ENCODE peak calls at places on chromosomes 6 and 20, in four cellular contexts. One of them, this sample, is unnamed.
A peak's percentile ranks its signal among the peaks of the same experiment; 100 is the strongest.

GRCh38 chr6:30042914-30043313 is 18.2 kb upstream of the POLR1H start:
- DNase-seq in Karpas-422: peak; percentile 39
- DNase-seq in trophoblast cell: no peak
- DNase-seq in neural progenitor cell: no peak
- DNase-seq in this sample: no peak

GRCh38 chr6:82374481-82374880 is 10.9 kb downstream of the TPBG start:
- DNase-seq in Karpas-422: no peak
- DNase-seq in trophoblast cell: no peak
- DNase-seq in neural progenitor cell: no peak
- DNase-seq in this sample: no peak

GRCh38 chr20:7695622-7696021 is 244.6 kb downstream of the HAO1 start:
- DNase-seq in Karpas-422: no peak
- DNase-seq in trophoblast cell: no peak
- DNase-seq in neural progenitor cell: no peak
- DNase-seq in this sample: peak; percentile 85

GRCh38 chr6:26103141-26103769 is 16.0 kb downstream of the HFE start:
- DNase-seq in Karpas-422: no peak
- DNase-seq in trophoblast cell: no peak
- DNase-seq in neural progenitor cell: peak; percentile 26
- DNase-seq in this sample: no peak

GRCh38 chr6:56851541-56852248 is 103.2 kb upstream of the BEND6 start:
- DNase-seq in Karpas-422: peak; percentile 70
- DNase-seq in trophoblast cell: peak; percentile 27
- DNase-seq in neural progenitor cell: peak; percentile 86
- DNase-seq in this sample: peak; percentile 81

GRCh38 chr20:47863531-47863930 is 78.2 kb upstream of the SULF2 start:
- DNase-seq in Karpas-422: no peak
- DNase-seq in trophoblast cell: no peak
- DNase-seq in neural progenitor cell: no peak
- DNase-seq in this sample: no peak

GRCh38 chr6:26224940-26225847 is 138.0 kb downstream of the HFE start:
- DNase-seq in Karpas-422: no peak
- DNase-seq in trophoblast cell: no peak
- DNase-seq in neural progenitor cell: peak; percentile 90
- DNase-seq in this sample: peak; percentile 80

GRCh38 chr20:35226126-35226774 is at the start of gene MMP24:
- DNase-seq in Karpas-422: no peak
- DNase-seq in trophoblast cell: no peak
- DNase-seq in neural progenitor cell: peak; percentile 43
- DNase-seq in this sample: no peak

GRCh38 chr6:13742961-13743735 is 31.5 kb upstream of the RANBP9 start:
- DNase-seq in Karpas-422: no peak
- DNase-seq in trophoblast cell: no peak
- DNase-seq in neural progenitor cell: no peak
- DNase-seq in this sample: no peak
- H2AFZ ChIP-seq in Karpas-422: no peak overlapping the region
- H2AFZ ChIP-seq in trophoblast cell: no peak overlapping the region
- H2AFZ ChIP-seq in neural progenitor cell: no peak overlapping the region
- H2AFZ ChIP-seq in this sample: peak overlapping the region; percentile 44

GRCh38 chr6:85402071-85402470 is 47.8 kb upstream of the NT5E start:
- DNase-seq in Karpas-422: peak; percentile 47
- DNase-seq in trophoblast cell: no peak
- DNase-seq in neural progenitor cell: no peak
- DNase-seq in this sample: no peak
- H2AFZ ChIP-seq in Karpas-422: no peak overlapping the region
- H2AFZ ChIP-seq in trophoblast cell: no peak overlapping the region
- H2AFZ ChIP-seq in neural progenitor cell: no peak overlapping the region
- H2AFZ ChIP-seq in this sample: no peak overlapping the region

DNA sequence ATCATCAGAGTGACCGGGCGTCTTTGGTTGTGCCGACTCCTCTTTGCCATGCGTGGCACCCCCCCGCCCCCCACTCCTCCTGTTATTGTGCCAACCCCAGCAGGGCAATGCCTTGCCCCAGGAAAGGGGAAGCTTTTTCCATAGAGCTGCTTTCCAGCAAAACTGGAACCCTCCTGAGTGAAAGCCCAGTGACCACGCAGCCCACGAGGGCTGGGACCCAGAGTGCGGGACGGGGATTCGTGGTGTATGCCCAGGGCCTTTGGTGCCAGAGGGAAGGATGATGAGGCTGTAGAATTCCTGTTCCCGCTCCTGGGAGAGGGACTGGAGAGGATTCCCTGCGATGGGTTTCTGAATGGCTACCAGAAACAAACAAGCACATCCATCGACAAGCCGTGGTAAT is 116.8 kb upstream of the BACH2 start:
- DNase-seq in Karpas-422: no peak
- DNase-seq in trophoblast cell: no peak
- DNase-seq in neural progenitor cell: no peak
- DNase-seq in this sample: no peak
- H2AFZ ChIP-seq in Karpas-422: no peak overlapping the region
- H2AFZ ChIP-seq in trophoblast cell: no peak overlapping the region
- H2AFZ ChIP-seq in neural progenitor cell: peak overlapping the region; percentile 99
- H2AFZ ChIP-seq in this sample: peak overlapping the region; percentile 42

DNA sequence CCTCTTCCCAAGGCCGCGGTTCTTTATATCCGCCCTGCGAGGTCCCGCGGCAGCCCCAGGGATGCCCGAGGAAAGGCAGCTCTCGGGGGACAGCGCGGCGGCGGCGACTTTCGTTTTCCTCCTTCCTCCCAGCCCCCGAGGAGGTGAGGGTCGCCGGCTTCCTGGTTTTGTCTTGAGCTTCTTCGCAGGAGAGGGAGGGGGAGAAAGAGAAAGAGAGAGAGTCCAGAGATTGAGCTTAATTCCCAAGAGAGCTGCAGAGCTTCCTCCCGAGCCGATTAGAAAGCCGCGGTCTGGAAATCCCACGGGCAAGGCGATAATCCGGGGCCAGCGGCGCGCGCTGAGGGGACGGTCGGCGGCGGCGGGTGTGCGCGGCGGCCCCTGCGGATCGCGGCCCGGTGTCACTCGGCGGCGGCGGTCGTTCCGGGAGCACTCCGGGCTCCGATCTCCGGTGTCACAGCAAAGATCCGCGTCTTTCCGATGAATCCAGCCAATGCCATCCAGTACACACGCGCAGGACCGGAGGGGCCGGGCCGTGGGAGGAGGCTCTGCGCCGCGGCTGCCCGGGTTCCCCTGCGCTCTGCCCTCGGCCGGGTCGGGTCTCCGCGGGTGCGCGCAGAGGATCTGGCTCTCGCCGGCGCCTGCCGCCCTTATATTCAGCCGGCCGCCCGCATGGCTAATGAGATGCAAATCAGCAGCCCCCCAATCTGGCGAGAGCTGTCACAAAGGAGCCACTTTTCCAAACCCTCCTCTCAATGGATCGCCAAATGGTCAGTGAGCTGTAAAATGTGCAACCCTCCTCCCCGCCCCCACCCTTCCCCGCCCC is at the start of gene DLL1:
- DNase-seq in Karpas-422: peak; percentile 55
- DNase-seq in trophoblast cell: no peak
- DNase-seq in neural progenitor cell: peak; percentile 97
- DNase-seq in this sample: peak; percentile 72
- H2AFZ ChIP-seq in Karpas-422: peak within 1 kb of the TSS; percentile 7
- H2AFZ ChIP-seq in trophoblast cell: peak within 1 kb of the TSS; percentile 45
- H2AFZ ChIP-seq in neural progenitor cell: no peak within 1 kb of the TSS
- H2AFZ ChIP-seq in this sample: peak within 1 kb of the TSS; percentile 80